ENCODE peak calls at places on chromosomes 16 and 17, in nine cellular contexts. P, W, D, R, O, L, A, H and E are unnamed samples.

GRCh38 chr17:73071387-73071999 is 21.0 kb downstream of the SLC39A11 start:
- DNase-seq in P (no peak), W (no peak), D (no peak), R (peak; percentile 65), O (peak; percentile 60), L (no peak), A (no peak), H (no peak), E (no peak)

GRCh38 chr17:62456016-62456415 is 22.6 kb upstream of the TLK2 start:
- DNase-seq in P (no peak), W (no peak), D (no peak), R (no peak), O (no peak), L (no peak), A (no peak), H (no peak), E (no peak)

GRCh38 chr16:61936522-61936921 is 99.7 kb downstream of the CDH8 start:
- DNase-seq in P (no peak), W (no peak), D (no peak), R (no peak), O (no peak), L (no peak), A (no peak), H (peak; percentile 69), E (no peak)

GRCh38 chr17:34763727-34764665 is 184.6 kb downstream of the TMEM132E start:
- DNase-seq in P (no peak), W (no peak), D (no peak), R (peak; percentile 76), O (no peak), L (no peak), A (no peak), H (peak; percentile 44), E (no peak)

GRCh38 chr17:59377410-59377809 is 46.0 kb downstream of the YPEL2 start:
- DNase-seq in P (no peak), W (no peak), D (no peak), R (no peak), O (peak; percentile 21), L (no peak), A (no peak), H (no peak), E (no peak)

GRCh38 chr17:80871341-80871740 is 120.3 kb upstream of the CHMP6 start:
- DNase-seq in P (no peak), W (no peak), D (peak; percentile 16), R (no peak), O (no peak), L (no peak), A (peak; percentile 53), H (no peak), E (no peak)

GRCh38 chr17:57604771-57605733 is 140.0 kb downstream of the CCDC182 start:
- DNase-seq in P (peak; percentile 9), W (peak; percentile 70), D (peak; percentile 54), R (no peak), O (peak; percentile 74), L (no peak), A (no peak), H (no peak), E (no peak)

GRCh38 chr16:11674818-11675560 is 6.7 kb downstream of the SNN start:
- DNase-seq in P (no peak), W (no peak), D (no peak), R (no peak), O (peak; percentile 51), L (peak; percentile 15), A (no peak), H (no peak), E (no peak)

DNA sequence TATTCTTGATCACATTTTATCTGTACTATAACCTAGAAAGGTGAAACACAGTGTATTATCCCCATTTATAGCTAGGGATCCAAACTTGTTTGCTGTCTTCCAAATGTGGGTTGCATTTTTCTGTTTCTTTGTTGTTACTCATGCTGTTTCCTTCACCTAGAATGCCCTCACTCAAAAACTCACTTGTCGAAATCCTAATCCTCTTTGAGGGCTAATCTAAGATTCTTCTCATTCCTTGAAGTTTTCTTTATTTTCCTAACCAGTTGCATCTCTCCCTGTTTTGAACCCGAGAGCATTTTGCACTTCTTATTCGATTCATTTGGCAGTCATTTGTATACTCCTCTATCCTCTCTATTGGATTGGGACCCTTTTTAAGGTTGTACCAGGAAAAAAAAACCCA is 9.6 kb downstream of the CALCOCO2 start:
- DNase-seq in P (no peak), W (no peak), D (no peak), R (no peak), O (no peak), L (no peak), A (no peak), H (no peak), E (no peak)
- H3K4me3 ChIP-seq in P (no peak overlapping the region), W (no peak overlapping the region), D (peak overlapping the region; percentile 58), R (no peak overlapping the region), O (no peak overlapping the region), L (no peak overlapping the region), A (no peak overlapping the region), H (peak overlapping the region; percentile 25), E (no peak overlapping the region)

GRCh38 chr17:68909066-68909465 is 46.1 kb downstream of the ABCA8 start:
- DNase-seq in P (peak; percentile 74), W (no peak), D (no peak), R (peak; percentile 81), O (peak; percentile 92), L (peak; percentile 80), A (no peak), H (no peak), E (peak; percentile 86)

GRCh38 chr17:68908045-68908444 is 47.1 kb downstream of the ABCA8 start:
- DNase-seq in P (no peak), W (no peak), D (no peak), R (no peak), O (no peak), L (no peak), A (no peak), H (no peak), E (no peak)

GRCh38 chr17:68910789-68911431 is 44.3 kb downstream of the ABCA8 start:
- DNase-seq in P (no peak), W (no peak), D (no peak), R (no peak), O (no peak), L (no peak), A (no peak), H (no peak), E (no peak)

GRCh38 chr17:68906638-68907037 is 48.6 kb downstream of the ABCA8 start:
- DNase-seq in P (peak; percentile 26), W (no peak), D (no peak), R (no peak), O (peak; percentile 42), L (peak; percentile 46), A (no peak), H (peak; percentile 61), E (no peak)

DNA sequence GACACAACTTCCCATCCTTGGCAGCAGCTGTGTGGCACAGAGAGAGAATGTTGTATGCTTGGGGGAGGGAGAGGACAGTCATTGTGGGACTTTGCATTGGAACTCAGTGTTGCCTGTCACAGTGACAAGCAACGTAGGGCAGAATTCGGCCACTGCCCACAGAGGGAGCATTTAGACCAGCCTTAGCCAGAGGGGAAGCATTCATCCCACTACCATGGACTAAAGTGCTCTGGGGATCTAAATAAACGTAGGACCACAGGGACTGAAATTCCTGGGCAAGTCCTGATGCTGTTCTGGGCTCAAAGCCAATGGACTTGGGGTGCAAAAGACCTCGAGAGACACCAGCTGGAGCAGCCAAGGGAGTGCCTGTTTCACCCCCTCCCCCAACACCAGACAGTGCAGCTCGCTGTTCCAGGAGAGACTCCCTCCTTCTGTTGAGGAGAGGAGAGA is 44.9 kb downstream of the ABCA8 start:
- DNase-seq in P (no peak), W (no peak), D (peak; percentile 27), R (no peak), O (peak; percentile 50), L (no peak), A (no peak), H (peak; percentile 62), E (no peak)
- TF ChIP-seq CTCF in P (no peak), W (no peak), D (peak; percentile 12), R (no peak), O (no peak), L (no peak), A (no peak), H (peak; percentile 22), E (no peak)

GRCh38 chr17:31318298-31319190 is 2.9 kb downstream of the EVI2A start:
- DNase-seq in P (peak; percentile 91), W (peak; percentile 35), D (peak; percentile 40), R (no peak), O (peak; percentile 93), L (no peak), A (no peak), H (no peak), E (no peak)

GRCh38 chr17:31314788-31315105 is 893 bp upstream of the EVI2B start:
- DNase-seq in P (no peak), W (no peak), D (no peak), R (no peak), O (no peak), L (no peak), A (no peak), H (no peak), E (no peak)

GRCh38 chr17:31310260-31310659 is 3.6 kb downstream of the EVI2B start:
- DNase-seq in P (no peak), W (no peak), D (no peak), R (no peak), O (no peak), L (no peak), A (no peak), H (no peak), E (no peak)

GRCh38 chr17:31310877-31311276 is 3.0 kb downstream of the EVI2B start:
- DNase-seq in P (no peak), W (no peak), D (no peak), R (no peak), O (no peak), L (no peak), A (no peak), H (no peak), E (no peak)

GRCh38 chr17:31313982-31314787 is at the start of gene EVI2B:
- DNase-seq in P (no peak), W (no peak), D (no peak), R (no peak), O (peak; percentile 65), L (no peak), A (no peak), H (no peak), E (peak; percentile 6)
- H3K4me3 ChIP-seq in P (no peak within 1 kb of the TSS), W (no peak within 1 kb of the TSS), D (peak within 1 kb of the TSS; percentile 7), R (no peak within 1 kb of the TSS), O (no peak within 1 kb of the TSS), L (no peak within 1 kb of the TSS), A (no peak within 1 kb of the TSS), H (no peak within 1 kb of the TSS), E (no peak within 1 kb of the TSS)

GRCh38 chr16:21986692-21987246 is 14.1 kb downstream of the PDZD9 start:
- DNase-seq in P (no peak), W (no peak), D (no peak), R (no peak), O (no peak), L (no peak), A (no peak), H (no peak), E (no peak)

GRCh38 chr16:21980032-21980431 is 20.9 kb downstream of the PDZD9 start:
- DNase-seq in P (no peak), W (no peak), D (no peak), R (no peak), O (no peak), L (no peak), A (no peak), H (no peak), E (no peak)

GRCh38 chr16:21985524-21985923 is 15.4 kb downstream of the PDZD9 start:
- DNase-seq in P (no peak), W (no peak), D (no peak), R (no peak), O (no peak), L (no peak), A (no peak), H (no peak), E (no peak)

GRCh38 chr16:21984062-21984461 is 16.9 kb downstream of the PDZD9 start:
- DNase-seq in P (no peak), W (no peak), D (no peak), R (no peak), O (no peak), L (no peak), A (no peak), H (no peak), E (no peak)

DNA sequence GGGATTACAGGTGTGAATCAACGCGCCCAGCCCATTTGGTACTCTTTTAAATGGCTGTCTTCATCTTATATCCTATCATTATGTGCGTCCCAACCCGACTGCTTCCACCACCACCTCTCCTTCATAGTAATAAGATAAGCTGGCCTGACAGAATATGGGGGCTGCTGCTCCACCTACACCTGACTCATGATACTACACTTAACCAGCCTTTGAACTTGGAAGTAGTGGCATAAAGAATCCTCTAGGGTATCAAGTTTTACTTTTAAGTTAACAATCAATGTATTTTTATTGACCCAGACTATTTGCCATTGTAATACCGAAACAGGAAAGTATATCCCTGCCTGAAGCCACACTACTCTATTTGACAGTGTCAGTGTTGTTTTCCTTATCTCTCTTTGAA is 18.8 kb downstream of the PDZD9 start:
- DNase-seq in P (no peak), W (no peak), D (no peak), R (no peak), O (no peak), L (no peak), A (no peak), H (no peak), E (no peak)
- TF ChIP-seq CTCF in P (no peak), W (no peak), D (no peak), R (no peak), O (no peak), L (no peak), A (no peak), H (peak; percentile 56), E (no peak)